ENCODE peak calls at places on chromosomes 3 and 15, in eight cellular contexts. V, R, E, C, J, F, D and K are unnamed samples.

GRCh38 chr3:23761440-23761896 is 44.3 kb upstream of the UBE2E1 start:
- DNase-seq in C (peak), E (no peak), D (no peak), F (no peak), J (no peak), R (peak), V (peak), K (no peak)

GRCh38 chr3:194871143-194871863 is 185.6 kb downstream of the FAM43A start:
- DNase-seq in V (peak), E (peak), J (peak), F (no peak), D (peak), R (peak), C (peak), K (peak)

GRCh38 chr15:88657326-88658069 is 18.7 kb downstream of the ISG20 start:
- DNase-seq in E (no peak), F (no peak), D (no peak), J (no peak), V (peak), C (peak), R (peak), K (no peak)

GRCh38 chr15:69780981-69781380 is 316.7 kb downstream of the TLE3 start:
- DNase-seq in C (no peak), J (no peak), E (no peak), V (no peak), F (no peak), R (no peak), D (no peak), K (no peak)

GRCh38 chr3:138459619-138460535 is 25.5 kb downstream of the ESYT3 start:
- DNase-seq in F (no peak), R (no peak), J (peak), C (no peak), D (no peak), E (no peak), V (no peak), K (no peak)

GRCh38 chr3:97360804-97361203 is 403.8 kb upstream of the ARL6 start:
- DNase-seq in F (no peak), E (no peak), C (no peak), V (no peak), J (no peak), D (no peak), R (no peak), K (no peak)

GRCh38 chr3:134910026-134910425 is 115.0 kb downstream of the EPHB1 start:
- DNase-seq in C (no peak), F (no peak), V (no peak), D (no peak), R (no peak), E (no peak), J (no peak), K (no peak)

GRCh38 chr3:49024449-49024848 is 2.5 kb downstream of the NDUFAF3 start:
- DNase-seq in V (no peak), D (no peak), F (no peak), J (no peak), R (no peak), E (no peak), C (no peak), K (no peak)

GRCh38 chr15:72838311-72838731 is 54.8 kb upstream of the ADPGK start:
- DNase-seq in J (no peak), V (peak), E (no peak), R (no peak), C (peak), D (no peak), F (no peak), K (no peak)

GRCh38 chr3:127598841-127599570 is 795 bp downstream of the MCM2 start:
- DNase-seq in F (no peak), D (no peak), E (no peak), V (no peak), C (no peak), R (no peak), J (no peak), K (no peak)

GRCh38 chr3:185504636-185505035 is 5.8 kb upstream of the TMEM41A start:
- DNase-seq in F (no peak), D (peak), C (no peak), R (no peak), J (no peak), E (no peak), V (no peak), K (peak)

GRCh38 chr3:161042023-161042501 is 63.1 kb downstream of the B3GALNT1 start:
- DNase-seq in J (no peak), F (peak), R (no peak), D (no peak), V (peak), E (no peak), C (peak), K (peak)

GRCh38 chr3:184015381-184016019 is 2.2 kb downstream of the ABCC5 start:
- DNase-seq in J (no peak), D (peak), F (no peak), C (no peak), V (no peak), E (no peak), R (no peak), K (no peak)

GRCh38 chr15:29568840-29569532 is 253.3 kb downstream of the TJP1 start:
- DNase-seq in J (no peak), R (peak), E (no peak), F (peak), V (no peak), D (no peak), C (peak), K (peak)

GRCh38 chr15:29045717-29046116 is 159.9 kb downstream of the APBA2 start:
- DNase-seq in J (no peak), R (no peak), D (no peak), F (peak), V (no peak), C (peak), E (no peak), K (no peak)

GRCh38 chr3:189914799-189915198 is 205.9 kb downstream of the P3H2 start:
- DNase-seq in E (peak), J (no peak), C (peak), R (no peak), D (peak), V (peak), F (peak), K (no peak)

GRCh38 chr3:48503406-48504050 is 446 bp downstream of the SHISA5 start:
- DNase-seq in F (peak), J (peak), C (peak), E (no peak), D (no peak), R (peak), V (peak), K (no peak)

GRCh38 chr15:89098281-89098680 is 10.0 kb downstream of the ABHD2 start:
- DNase-seq in C (no peak), D (no peak), V (no peak), R (no peak), J (no peak), E (no peak), F (no peak), K (no peak)

GRCh38 chr15:22831473-22831872 is 7.0 kb upstream of the NIPA2 start:
- DNase-seq in D (no peak), V (no peak), J (no peak), E (no peak), C (no peak), R (no peak), F (no peak), K (no peak)

GRCh38 chr15:99180287-99180962 is 69.0 kb downstream of the TTC23 start:
- DNase-seq in R (no peak), V (no peak), C (peak), E (no peak), D (no peak), F (no peak), J (no peak), K (no peak)

GRCh38 chr3:60579734-60580133 is 671.5 kb downstream of the FHIT start:
- DNase-seq in R (no peak), F (peak), C (peak), J (no peak), E (peak), V (peak), D (peak), K (no peak)

GRCh38 chr3:50242778-50243551 is 7.0 kb downstream of the GNAI2 start:
- DNase-seq in D (no peak), J (peak), V (peak), R (no peak), E (no peak), F (no peak), C (peak), K (no peak)

GRCh38 chr3:136023264-136023978 is 57.9 kb downstream of the PPP2R3A start:
- DNase-seq in E (no peak), F (no peak), R (no peak), V (no peak), D (no peak), J (no peak), C (no peak), K (peak)

GRCh38 chr3:104939196-104939595 is 427.5 kb upstream of the ALCAM start:
- DNase-seq in V (peak), R (no peak), C (no peak), E (no peak), F (no peak), J (no peak), D (no peak), K (no peak)

GRCh38 chr3:187750513-187751123 is 5.3 kb upstream of the BCL6 start:
- DNase-seq in C (peak), R (peak), D (no peak), J (peak), V (no peak), E (no peak), F (no peak), K (no peak)

GRCh38 chr3:123660900-123661299 is 76.0 kb upstream of the HACD2 start:
- DNase-seq in J (peak), C (peak), D (no peak), V (peak), E (peak), R (no peak), F (peak), K (peak)

GRCh38 chr3:131762981-131763380 is 260.2 kb upstream of the MRPL3 start:
- DNase-seq in J (no peak), C (no peak), D (no peak), E (no peak), F (no peak), R (no peak), V (peak), K (no peak)

GRCh38 chr15:78257681-78258080 is 6.7 kb upstream of the DNAJA4 start:
- DNase-seq in J (no peak), E (no peak), C (no peak), F (no peak), V (no peak), R (no peak), D (no peak), K (no peak)

GRCh38 chr15:91142097-91142744 is 42.2 kb downstream of the SV2B start:
- DNase-seq in R (peak), V (peak), J (no peak), E (no peak), F (no peak), D (no peak), C (no peak), K (peak)

GRCh38 chr3:28936154-28936553 is 344.7 kb upstream of the RBMS3 start:
- DNase-seq in R (no peak), C (no peak), J (no peak), V (no peak), D (no peak), E (no peak), F (no peak), K (no peak)

GRCh38 chr15:70035719-70036077 is 62.0 kb downstream of the TLE3 start:
- DNase-seq in D (no peak), F (no peak), V (no peak), J (no peak), C (no peak), E (no peak), R (no peak), K (no peak)

GRCh38 chr15:28107111-28107893 is 8.2 kb upstream of the OCA2 start:
- DNase-seq in V (peak), R (peak), J (peak), E (no peak), C (peak), D (no peak), F (no peak), K (no peak)

GRCh38 chr3:86269364-86270155 is 721.4 kb downstream of the VGLL3 start:
- DNase-seq in C (no peak), F (no peak), V (no peak), E (no peak), D (no peak), J (no peak), R (no peak), K (no peak)

GRCh38 chr15:82951472-82952155 is 906 bp downstream of the HOMER2 start:
- DNase-seq in F (no peak), J (no peak), D (no peak), E (no peak), R (no peak), V (no peak), C (no peak), K (no peak)

GRCh38 chr15:96342611-96343528 is 12.4 kb downstream of the NR2F2 start:
- DNase-seq in D (no peak), C (peak), E (no peak), R (peak), J (no peak), F (no peak), V (no peak), K (no peak)
- H3K4me3 ChIP-seq in D (no peak), C (peak), E (peak), R (peak), J (peak), F (peak), V (no peak), K (no peak)

GRCh38 chr3:63988943-63989342 is 34.4 kb downstream of the PSMD6 start:
- DNase-seq in V (no peak), R (no peak), J (no peak), E (no peak), F (no peak), D (no peak), C (no peak), K (no peak)
- TF ChIP-seq CTCF in V (no peak), R (no peak), J (no peak), E (no peak), F (no peak), D (no peak), C (no peak), K (no peak)

DNA sequence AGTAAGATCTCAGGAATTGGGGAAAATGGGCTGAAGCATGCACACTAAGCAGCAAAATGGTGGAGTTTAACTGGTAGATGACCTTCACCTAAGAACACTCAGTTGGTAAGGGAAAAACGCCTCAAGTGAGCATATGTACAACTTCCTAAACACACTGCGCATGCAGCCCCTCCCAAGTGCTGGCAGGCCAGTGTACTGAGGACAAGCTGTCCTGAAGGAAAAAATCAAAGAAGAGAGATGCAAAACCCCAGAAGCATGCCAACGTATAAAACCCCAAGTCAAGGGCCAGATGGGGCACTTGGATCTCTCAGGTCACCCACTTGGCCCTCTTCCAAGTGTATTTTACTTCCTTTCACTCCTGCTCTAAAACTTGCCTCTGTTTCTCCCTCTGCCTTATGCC is 10.6 kb upstream of the FYCO1 start:
- DNase-seq in J (no peak), E (no peak), F (no peak), V (no peak), R (no peak), D (no peak), C (no peak), K (no peak)
- H3K4me3 ChIP-seq in J (no peak), E (no peak), F (no peak), V (no peak), R (no peak), D (no peak), C (no peak), K (no peak)

GRCh38 chr3:54193093-54193492 is 70.7 kb downstream of the CACNA2D3 start:
- DNase-seq in D (no peak), C (no peak), V (no peak), E (no peak), F (no peak), R (no peak), J (no peak), K (no peak)

GRCh38 chr3:54196330-54196975 is 74.1 kb downstream of the CACNA2D3 start:
- DNase-seq in E (no peak), J (no peak), D (no peak), F (no peak), V (no peak), C (no peak), R (no peak), K (no peak)

GRCh38 chr3:54191220-54191619 is 68.9 kb downstream of the CACNA2D3 start:
- DNase-seq in V (no peak), R (no peak), J (no peak), D (no peak), F (no peak), E (no peak), C (no peak), K (no peak)

GRCh38 chr3:54188176-54188791 is 65.9 kb downstream of the CACNA2D3 start:
- DNase-seq in F (peak), J (no peak), E (no peak), V (peak), R (peak), C (peak), D (no peak), K (peak)

GRCh38 chr3:54191997-54192396 is 69.6 kb downstream of the CACNA2D3 start:
- DNase-seq in F (no peak), J (no peak), E (no peak), C (no peak), V (no peak), R (no peak), D (no peak), K (no peak)
- TF ChIP-seq CTCF in F (no peak), J (no peak), E (no peak), C (no peak), V (no peak), R (no peak), D (no peak), K (no peak)

GRCh38 chr3:46571684-46572083 is 5.6 kb upstream of the LRRC2 start:
- DNase-seq in J (no peak), V (no peak), F (no peak), D (no peak), R (no peak), C (no peak), E (no peak), K (no peak)

GRCh38 chr3:46574263-46574662 is 8.2 kb upstream of the LRRC2 start:
- DNase-seq in R (peak), C (no peak), V (no peak), D (no peak), F (no peak), E (no peak), J (no peak), K (no peak)

GRCh38 chr3:46574881-46575576 is 8.9 kb upstream of the LRRC2 start:
- DNase-seq in C (no peak), F (no peak), E (no peak), R (peak), V (no peak), J (no peak), D (no peak), K (no peak)

GRCh38 chr3:46575577-46576222 is 9.6 kb upstream of the LRRC2 start:
- DNase-seq in V (no peak), E (no peak), J (no peak), F (no peak), D (no peak), C (no peak), R (no peak), K (no peak)

DNA sequence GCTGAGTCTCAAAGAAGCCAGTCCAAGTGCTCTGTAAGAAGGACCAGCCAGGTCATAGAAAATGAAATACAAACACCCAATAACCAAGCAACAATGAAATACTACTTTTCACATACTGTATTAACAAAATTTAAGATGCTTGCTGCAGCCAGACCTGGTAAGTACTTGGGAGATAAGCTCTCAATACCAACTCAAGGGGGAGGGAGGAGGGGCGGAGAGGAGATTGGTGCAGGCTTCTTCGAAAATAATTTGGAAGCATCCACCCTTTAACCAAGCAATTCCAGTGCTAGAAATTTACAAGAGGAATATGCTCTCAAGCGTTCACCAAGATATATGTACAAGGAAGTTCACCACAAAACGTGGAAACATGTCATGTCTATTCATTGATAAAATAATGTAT is 7.6 kb upstream of the LRRC2 start:
- DNase-seq in E (no peak), J (no peak), R (no peak), V (no peak), D (no peak), F (no peak), C (no peak), K (no peak)
- H3K4me3 ChIP-seq in E (no peak), J (no peak), R (no peak), V (no peak), D (no peak), F (no peak), C (no peak), K (no peak)

DNA sequence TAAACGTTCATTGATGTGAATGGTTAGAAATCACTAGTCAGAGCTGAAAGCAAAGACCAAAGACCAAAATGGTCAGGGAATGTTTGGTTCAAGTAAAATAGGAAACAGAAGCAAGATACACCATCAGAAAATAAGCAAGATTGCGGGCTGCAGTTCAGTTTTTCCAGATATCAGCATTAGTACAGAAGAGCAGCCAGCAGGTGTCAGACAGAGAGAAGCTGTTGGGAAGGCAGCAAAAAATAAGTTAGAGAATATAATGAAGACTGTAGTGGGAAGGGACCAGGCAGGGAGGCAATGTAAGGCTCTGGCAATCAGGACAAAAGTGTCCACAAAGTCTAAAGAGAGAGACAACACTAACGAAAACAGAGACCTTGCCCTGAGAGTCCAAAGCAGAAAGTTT is 639.4 kb upstream of the NAALADL2 start:
- DNase-seq in D (no peak), E (no peak), V (no peak), C (no peak), R (no peak), J (no peak), F (no peak), K (no peak)
- TF ChIP-seq CTCF in D (no peak), E (peak), V (no peak), C (no peak), R (peak), J (no peak), F (peak), K (peak)

GRCh38 chr15:59688383-59688887 is 685 bp downstream of the BNIP2 start:
- DNase-seq in R (no peak), F (no peak), D (peak), E (no peak), J (no peak), V (peak), C (peak), K (peak)

GRCh38 chr15:59691194-59691805 is 2.2 kb upstream of the BNIP2 start:
- DNase-seq in V (peak), C (peak), E (no peak), F (no peak), D (peak), R (peak), J (no peak), K (no peak)

GRCh38 chr15:59688888-59689625 is at the start of gene BNIP2:
- DNase-seq in V (peak), F (peak), C (peak), E (peak), J (peak), D (peak), R (peak), K (peak)

GRCh38 chr15:59687831-59688230 is 1.3 kb downstream of the BNIP2 start:
- DNase-seq in R (no peak), V (peak), E (no peak), F (no peak), C (peak), D (no peak), J (no peak), K (no peak)

GRCh38 chr15:59689626-59690236 is 611 bp upstream of the BNIP2 start:
- DNase-seq in E (no peak), C (peak), R (peak), V (peak), F (no peak), D (peak), J (peak), K (peak)
- H3K4me3 ChIP-seq in E (peak), C (peak), R (peak), V (peak), F (peak), D (peak), J (peak), K (peak)